ENCODE peak calls at places on chromosomes 5 and 9, in five cellular contexts. Z is epithelial cell of esophagus; H is fibroblast of mammary gland; S is RCC 7860; T is activated CD4-positive, CD25-positive, alpha-beta regulatory T cell treated with anti-CD3 and anti-CD28 coated beads, Interleukin-2, amount 50 U/mL, for 16 hours. Q is an unnamed sample.

GRCh38 chr9:130138791-130139190 is 33.4 kb upstream of the NCS1 start:
- DNase-seq in Z (peak; percentile 86), H (peak; percentile 99), S (peak; percentile 93), T (no peak), Q (peak; percentile 89)

GRCh38 chr9:125437771-125438221 is 176.2 kb downstream of the GAPVD1 start:
- DNase-seq in Z (no peak), H (no peak), S (no peak), T (no peak), Q (no peak)

GRCh38 chr5:174610968-174611367 is 113.4 kb upstream of the MSX2 start:
- DNase-seq in Z (peak; percentile 54), H (peak; percentile 49), S (no peak), T (no peak), Q (no peak)

GRCh38 chr9:16155878-16156277 is 603.0 kb downstream of the CCDC171 start:
- DNase-seq in Z (no peak), H (no peak), S (no peak), T (no peak), Q (no peak)

GRCh38 chr5:73911761-73912393 is 285.9 kb downstream of the ARHGEF28 start:
- DNase-seq in Z (no peak), H (no peak), S (no peak), T (no peak), Q (peak; percentile 4)

GRCh38 chr9:27118916-27119315 is 9.9 kb downstream of the TEK start:
- DNase-seq in Z (peak; percentile 30), H (peak; percentile 52), S (peak; percentile 17), T (no peak), Q (peak; percentile 64)

GRCh38 chr5:178241259-178241658 is 8.7 kb upstream of the PHYKPL start:
- DNase-seq in Z (no peak), H (no peak), S (no peak), T (no peak), Q (no peak)

GRCh38 chr9:75109210-75109839 is 21.0 kb downstream of the OSTF1 start:
- DNase-seq in Z (peak; percentile 15), H (no peak), S (no peak), T (no peak), Q (no peak)

GRCh38 chr5:172280937-172281336 is 2.6 kb downstream of the UBTD2 start:
- DNase-seq in Z (no peak), H (peak; percentile 69), S (no peak), T (no peak), Q (peak; percentile 71)

GRCh38 chr5:119532637-119533036 is 80.3 kb downstream of the HSD17B4 start:
- DNase-seq in Z (no peak), H (no peak), S (no peak), T (no peak), Q (no peak)